ENCODE peak calls at places on chromosomes 2 and 18, in seven cellular contexts. F, E, P, K, X, S and D are unnamed samples.

GRCh38 chr2:19861771-19862170 is 40.0 kb downstream of the TTC32 start:
- DNase-seq in F (no peak), E (no peak), P (no peak), K (no peak), X (no peak), S (peak), D (no peak)

GRCh38 chr2:46073540-46074018 is 223.6 kb upstream of the EPAS1 start:
- DNase-seq in F (peak), E (peak), P (peak), K (no peak), X (no peak), S (peak), D (peak)

GRCh38 chr18:68397241-68398035 is 317.5 kb downstream of the TMX3 start:
- DNase-seq in F (no peak), E (no peak), P (no peak), K (no peak), X (no peak), S (no peak), D (no peak)

GRCh38 chr2:72980535-72981217 is 63.4 kb downstream of the EMX1 start:
- DNase-seq in F (peak), E (peak), P (no peak), K (no peak), X (no peak), S (peak), D (no peak)

GRCh38 chr2:210553371-210553770 is 3.0 kb upstream of the CPS1 start:
- DNase-seq in F (peak), E (peak), P (no peak), K (no peak), X (no peak), S (no peak), D (no peak)

GRCh38 chr2:46434851-46435273 is 44.5 kb upstream of the TMEM247 start:
- DNase-seq in F (peak), E (peak), P (peak), K (no peak), X (no peak), S (no peak), D (peak)

GRCh38 chr2:74792282-74792681 is 41.6 kb upstream of the HK2 start:
- DNase-seq in F (no peak), E (no peak), P (no peak), K (no peak), X (no peak), S (no peak), D (no peak)

GRCh38 chr2:194559523-194559922 is 1097.5 kb upstream of the SLC39A10 start:
- DNase-seq in F (no peak), E (no peak), P (no peak), K (no peak), X (no peak), S (no peak), D (no peak)

GRCh38 chr2:240353086-240353798 is 82.2 kb upstream of the GPC1 start:
- DNase-seq in F (no peak), E (no peak), P (no peak), K (no peak), X (no peak), S (no peak), D (no peak)

GRCh38 chr2:51795248-51795888 is 763.4 kb upstream of the NRXN1 start:
- DNase-seq in F (peak), E (no peak), P (no peak), K (peak), X (no peak), S (no peak), D (no peak)

GRCh38 chr2:25912851-25913695 is 34.8 kb upstream of the ASXL2 start:
- DNase-seq in F (peak), E (no peak), P (no peak), K (peak), X (no peak), S (peak), D (peak)

GRCh38 chr2:186780701-186781316 is 68.2 kb downstream of the ZSWIM2 start:
- DNase-seq in F (no peak), E (peak), P (peak), K (peak), X (no peak), S (peak), D (no peak)

GRCh38 chr2:181787310-181788048 is 104.1 kb upstream of the ITPRID2 start:
- DNase-seq in F (no peak), E (no peak), P (no peak), K (no peak), X (no peak), S (no peak), D (no peak)

GRCh38 chr2:227154976-227155375 is 9.0 kb downstream of the COL4A4 start:
- DNase-seq in F (no peak), E (peak), P (no peak), K (no peak), X (no peak), S (peak), D (peak)

GRCh38 chr2:584863-585823 is 92.1 kb downstream of the TMEM18 start:
- DNase-seq in F (no peak), E (no peak), P (no peak), K (peak), X (no peak), S (no peak), D (no peak)

DNA sequence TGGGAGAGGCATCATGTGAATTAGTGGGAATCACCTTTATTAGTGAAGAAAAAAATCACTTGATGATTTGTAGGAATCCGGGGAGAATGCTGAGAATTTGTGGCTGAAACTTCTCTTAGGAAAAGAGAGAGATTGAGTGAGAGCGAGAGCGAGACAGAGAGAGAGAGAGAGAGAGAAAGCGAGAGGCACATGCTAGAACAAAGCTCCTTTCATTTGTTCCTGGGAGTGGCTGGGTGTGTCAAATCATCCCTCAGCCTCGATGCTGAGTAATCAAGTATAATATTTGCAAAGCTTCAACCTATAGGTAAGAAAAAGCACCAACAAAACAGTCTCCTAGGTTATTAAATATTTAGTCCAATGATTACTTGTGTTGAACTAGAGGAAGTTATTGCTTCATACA is 4.4 kb upstream of the SERPINB5 start:
- DNase-seq in F (no peak), E (no peak), P (no peak), K (no peak), X (no peak), S (no peak), D (no peak)
- H3K4me3 ChIP-seq in F (no peak), E (no peak), P (no peak), K (no peak), X (no peak), S (no peak), D (no peak)

GRCh38 chr2:218979846-218980738 is 4.9 kb downstream of the FEV start:
- DNase-seq in F (peak), E (peak), P (peak), K (peak), X (peak), S (peak), D (no peak)
- H3K4me3 ChIP-seq in F (peak), E (peak), P (no peak), K (peak), X (peak), S (peak), D (peak)

GRCh38 chr2:112731479-112731878 is 10.7 kb downstream of the NT5DC4 start:
- DNase-seq in F (no peak), E (no peak), P (no peak), K (no peak), X (no peak), S (no peak), D (no peak)
- H3K4me3 ChIP-seq in F (no peak), E (no peak), P (no peak), K (no peak), X (no peak), S (no peak), D (no peak)

GRCh38 chr2:36861896-36862295 is 104.4 kb downstream of the STRN start:
- DNase-seq in F (no peak), E (no peak), P (no peak), K (no peak), X (no peak), S (no peak), D (no peak)

GRCh38 chr2:36854241-36854640 is 112.1 kb downstream of the STRN start:
- DNase-seq in F (no peak), E (no peak), P (no peak), K (no peak), X (no peak), S (no peak), D (no peak)

GRCh38 chr2:36858551-36859365 is 107.6 kb downstream of the STRN start:
- DNase-seq in F (no peak), E (no peak), P (no peak), K (peak), X (peak), S (no peak), D (no peak)

GRCh38 chr2:36857713-36858112 is 108.6 kb downstream of the STRN start:
- DNase-seq in F (no peak), E (no peak), P (no peak), K (no peak), X (no peak), S (no peak), D (no peak)

GRCh38 chr2:36859366-36859792 is 107.0 kb downstream of the STRN start:
- DNase-seq in F (no peak), E (no peak), P (no peak), K (no peak), X (no peak), S (no peak), D (no peak)
- H3K4me3 ChIP-seq in F (no peak), E (no peak), P (no peak), K (no peak), X (no peak), S (no peak), D (no peak)

DNA sequence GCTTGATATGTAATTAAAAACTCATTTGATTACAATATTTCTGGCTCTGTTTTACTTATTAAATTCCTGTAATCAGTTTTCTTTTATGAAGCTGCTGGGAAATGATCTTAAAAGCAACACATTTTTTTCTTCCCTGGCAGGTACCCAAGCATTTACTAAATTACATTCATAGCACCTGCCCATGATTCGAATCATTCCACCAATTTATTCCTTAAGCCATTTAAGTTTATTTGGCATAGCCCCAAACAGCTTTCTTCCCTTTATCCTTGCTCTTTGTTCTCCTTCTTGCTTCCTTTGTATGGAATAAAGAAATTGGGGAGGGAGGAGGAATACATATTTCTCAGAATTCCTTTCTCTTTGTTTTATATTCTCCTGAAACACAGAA is 241.3 kb downstream of the AGPS start:
- DNase-seq in F (no peak), E (no peak), P (no peak), K (no peak), X (no peak), S (peak), D (no peak)
- H3K4me3 ChIP-seq in F (peak), E (no peak), P (no peak), K (peak), X (peak), S (peak), D (peak)

DNA sequence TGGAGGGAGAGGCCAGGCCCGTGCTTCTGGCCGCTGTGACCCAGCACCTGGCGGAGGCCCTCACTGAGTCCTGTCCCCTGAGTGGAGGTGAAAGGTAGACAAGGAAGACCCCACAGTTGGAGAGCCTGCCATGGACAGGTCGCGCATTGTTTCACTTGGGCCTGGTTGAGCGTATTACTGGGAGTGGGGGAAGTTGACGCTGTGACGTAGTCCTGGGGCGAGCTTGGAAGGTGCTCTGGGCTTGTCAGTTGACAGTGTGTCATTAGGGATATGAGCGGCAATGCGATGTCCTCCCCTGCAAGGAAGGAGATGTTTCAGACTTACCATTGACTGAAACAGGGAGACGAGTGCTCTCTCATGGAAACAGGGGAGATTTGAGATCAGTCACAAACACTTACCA is 127.1 kb downstream of the SH3RF3 start:
- DNase-seq in F (no peak), E (no peak), P (no peak), K (no peak), X (no peak), S (no peak), D (no peak)
- H3K4me3 ChIP-seq in F (no peak), E (no peak), P (no peak), K (no peak), X (no peak), S (no peak), D (no peak)

GRCh38 chr2:10721344-10722251 is at the start of gene ATP6V1C2:
- DNase-seq in F (no peak), E (no peak), P (no peak), K (peak), X (no peak), S (peak), D (no peak)

GRCh38 chr2:10717630-10718029 is 3.8 kb upstream of the ATP6V1C2 start:
- DNase-seq in F (no peak), E (peak), P (peak), K (no peak), X (no peak), S (peak), D (peak)

GRCh38 chr2:10722252-10722825 is 909 bp downstream of the ATP6V1C2 start:
- DNase-seq in F (no peak), E (no peak), P (no peak), K (peak), X (no peak), S (no peak), D (no peak)

GRCh38 chr2:10720306-10720705 is 1.1 kb upstream of the ATP6V1C2 start:
- DNase-seq in F (no peak), E (no peak), P (no peak), K (no peak), X (no peak), S (no peak), D (no peak)

DNA sequence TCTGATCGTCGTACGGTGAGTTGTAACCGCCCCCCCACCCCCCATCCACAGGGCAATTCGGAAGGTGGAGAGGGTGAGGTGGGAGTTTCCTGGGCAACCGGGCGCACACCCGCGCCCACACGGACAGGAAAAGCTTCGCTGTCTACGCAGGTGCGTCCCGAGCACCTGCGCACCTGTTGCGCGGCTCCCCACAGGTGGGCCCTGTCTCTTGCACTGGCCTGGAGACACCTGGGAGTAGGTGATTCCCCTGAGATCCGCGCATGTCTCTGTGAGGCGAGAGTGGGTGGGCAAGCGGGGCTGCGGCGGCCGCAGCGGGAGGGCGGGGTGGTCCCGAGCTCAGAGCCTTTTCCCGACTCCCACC is 467 bp upstream of the ATP6V1C2 start:
- DNase-seq in F (no peak), E (no peak), P (no peak), K (no peak), X (no peak), S (no peak), D (no peak)
- H3K4me3 ChIP-seq in F (no peak), E (no peak), P (peak), K (peak), X (peak), S (no peak), D (no peak)